ENCODE peak calls at places on chromosomes 2 and 18, in five cellular contexts. P is A172; O is Caki2; D is NCI-H1930; X is CD4-positive, alpha-beta memory T cell. W is an unnamed sample.

GRCh38 chr2:10504994-10505820 is 57.1 kb upstream of the ODC1 start:
- DNase-seq in P (no peak), O (no peak), D (no peak), X (no peak), W (no peak)

GRCh38 chr2:180133736-180134135 is 126.6 kb upstream of the CWC22 start:
- DNase-seq in P (no peak), O (no peak), D (no peak), X (no peak), W (no peak)

GRCh38 chr18:78627546-78628315 is 351.9 kb upstream of the SALL3 start:
- DNase-seq in P (no peak), O (no peak), D (no peak), X (no peak), W (no peak)

GRCh38 chr2:27067385-27067784 is 4.1 kb downstream of the OST4 start:
- DNase-seq in P (no peak), O (no peak), D (no peak), X (no peak), W (no peak)

GRCh38 chr18:44696892-44697291 is 16.2 kb downstream of the SETBP1 start:
- DNase-seq in P (no peak), O (no peak), D (no peak), X (no peak), W (no peak)

GRCh38 chr2:214543386-214543955 is 132.6 kb downstream of the VWC2L start:
- DNase-seq in P (peak; percentile 25), O (no peak), D (no peak), X (no peak), W (peak; percentile 53)

GRCh38 chr2:26770986-26771586 is 7.0 kb downstream of the SLC35F6 start:
- DNase-seq in P (peak; percentile 81), O (peak; percentile 87), D (no peak), X (peak; percentile 12), W (peak; percentile 32)

GRCh38 chr2:223027442-223027841 is 24.5 kb upstream of the KCNE4 start:
- DNase-seq in P (peak; percentile 83), O (peak; percentile 47), D (no peak), X (no peak), W (peak; percentile 71)

GRCh38 chr18:74328196-74328595 is 12.6 kb downstream of the C18orf63 start:
- DNase-seq in P (peak; percentile 0), O (no peak), D (no peak), X (no peak), W (no peak)

GRCh38 chr2:41414486-41415230 is 633.2 kb upstream of the PKDCC start:
- DNase-seq in P (peak; percentile 39), O (peak; percentile 41), D (peak; percentile 16), X (no peak), W (peak; percentile 18)

GRCh38 chr2:120397362-120397811 is 51.5 kb downstream of the INHBB start:
- DNase-seq in P (peak; percentile 35), O (peak; percentile 56), D (no peak), X (no peak), W (no peak)

GRCh38 chr2:147019296-147019695 is 825.5 kb upstream of the ACVR2A start:
- DNase-seq in P (no peak), O (no peak), D (no peak), X (no peak), W (no peak)

GRCh38 chr18:46338761-46339160 is 234.6 kb downstream of the HAUS1 start:
- DNase-seq in P (no peak), O (no peak), D (no peak), X (no peak), W (no peak)

GRCh38 chr2:101296314-101296809 is 12.1 kb downstream of the RNF149 start:
- DNase-seq in P (no peak), O (no peak), D (no peak), X (no peak), W (no peak)

GRCh38 chr2:28364611-28365010 is 28.0 kb upstream of the FOSL2 start:
- DNase-seq in P (peak; percentile 44), O (no peak), D (no peak), X (no peak), W (no peak)

GRCh38 chr2:16092861-16093638 is 152.7 kb downstream of the MYCN start:
- DNase-seq in P (no peak), O (no peak), D (no peak), X (no peak), W (no peak)

GRCh38 chr2:74188018-74188601 is 9.4 kb upstream of the MOB1A start:
- DNase-seq in P (peak; percentile 36), O (peak; percentile 30), D (no peak), X (no peak), W (no peak)

GRCh38 chr2:70767094-70767698 is 804 bp downstream of the ADD2 start:
- DNase-seq in P (peak; percentile 42), O (peak; percentile 41), D (peak; percentile 38), X (no peak), W (no peak)

GRCh38 chr18:79503891-79504475 is 108.3 kb downstream of the NFATC1 start:
- DNase-seq in P (no peak), O (no peak), D (no peak), X (no peak), W (no peak)

GRCh38 chr2:96952976-96953610 is 33.3 kb downstream of the FAM178B start:
- DNase-seq in P (no peak), O (no peak), D (no peak), X (no peak), W (no peak)

GRCh38 chr2:71226391-71226964 is 425 bp downstream of the PAIP2B start:
- DNase-seq in P (no peak), O (no peak), D (no peak), X (no peak), W (peak; percentile 0)

GRCh38 chr2:104028066-104028465 is 825.8 kb upstream of the POU3F3 start:
- DNase-seq in P (no peak), O (no peak), D (no peak), X (no peak), W (no peak)

GRCh38 chr2:239824051-239824694 is 201.0 kb downstream of the NDUFA10 start:
- DNase-seq in P (peak; percentile 54), O (peak; percentile 76), D (peak; percentile 57), X (no peak), W (peak; percentile 8)

GRCh38 chr2:232245111-232245510 is 133.4 kb upstream of the ALPP start:
- DNase-seq in P (no peak), O (no peak), D (no peak), X (no peak), W (no peak)

GRCh38 chr2:47437287-47437686 is 34.3 kb downstream of the MSH2 start:
- DNase-seq in P (peak; percentile 54), O (peak; percentile 13), D (peak; percentile 4), X (peak; percentile 3), W (peak; percentile 14)

W was measured in kidney glomerular epithelial cell.